ENCODE peak calls at places on chromosomes 16 and 17, in five cellular contexts. L is sigmoid colon, Y is PC-3, S is GM12878, B is transverse colon. J is an unnamed sample.
A peak's percentile ranks its signal among the peaks of the same experiment; 100 is the strongest.

GRCh38 chr17:72101526-72101925 is 19.3 kb upstream of the SOX9 start:
- DNase-seq in Y (no peak), B (no peak), L (no peak), S (no peak), J (no peak)

GRCh38 chr17:9890124-9890523 is 14.9 kb downstream of the RCVRN start:
- DNase-seq in L (no peak), S (no peak), Y (peak; percentile 51), B (no peak), J (no peak)

GRCh38 chr17:7855643-7856080 is 796 bp downstream of the TMEM88 start:
- DNase-seq in B (no peak), S (no peak), Y (no peak), L (peak; percentile 77), J (no peak)

GRCh38 chr16:13403326-13403725 is 501.9 kb downstream of the SHISA9 start:
- DNase-seq in L (no peak), S (no peak), B (no peak), Y (no peak), J (no peak)

GRCh38 chr16:55102077-55102476 is 171.4 kb downstream of the IRX5 start:
- DNase-seq in B (no peak), L (peak; percentile 6), Y (no peak), S (no peak), J (no peak)

GRCh38 chr16:7268182-7268581 is 64.5 kb upstream of the RBFOX1 start:
- DNase-seq in Y (peak; percentile 7), S (no peak), L (no peak), B (no peak), J (no peak)

GRCh38 chr17:21286066-21286770 is 1.7 kb downstream of the MAP2K3 start:
- DNase-seq in S (no peak), B (peak; percentile 92), L (peak; percentile 98), Y (peak; percentile 99), J (peak; percentile 91)

GRCh38 chr16:81578015-81578554 is 133.5 kb downstream of the CMIP start:
- DNase-seq in L (no peak), Y (no peak), B (no peak), S (no peak), J (no peak)

GRCh38 chr16:84413605-84414004 is 45.3 kb downstream of the ATP2C2 start:
- DNase-seq in S (no peak), B (no peak), Y (no peak), L (no peak), J (no peak)

GRCh38 chr16:4945560-4946502 is 8.9 kb upstream of the PPL start:
- DNase-seq in Y (peak; percentile 94), L (peak; percentile 75), S (no peak), B (no peak), J (no peak)

GRCh38 chr17:7894226-7894625 is 5.6 kb downstream of the CHD3 start:
- DNase-seq in L (no peak), B (no peak), Y (no peak), S (no peak), J (no peak)

GRCh38 chr16:66087308-66087707 is 279.2 kb upstream of the CDH5 start:
- DNase-seq in Y (no peak), B (no peak), L (no peak), S (no peak), J (no peak)

GRCh38 chr16:3020604-3021448 is 658 bp downstream of the TNFRSF12A start:
- DNase-seq in Y (peak; percentile 88), S (no peak), B (peak; percentile 75), L (peak; percentile 94), J (peak; percentile 94)

GRCh38 chr16:87575027-87575804 is 27.1 kb upstream of the JPH3 start:
- DNase-seq in L (no peak), B (no peak), S (no peak), Y (no peak), J (no peak)

GRCh38 chr17:1491406-1492248 is 859 bp downstream of the MYO1C start:
- DNase-seq in Y (peak; percentile 52), L (peak; percentile 85), S (no peak), B (peak; percentile 84), J (peak; percentile 92)

GRCh38 chr16:86632206-86632605 is 53.9 kb downstream of the FOXL1 start:
- DNase-seq in B (no peak), S (no peak), L (no peak), Y (peak; percentile 42), J (no peak)

GRCh38 chr16:77035361-77035760 is 155.6 kb upstream of the MON1B start:
- DNase-seq in L (no peak), Y (no peak), S (no peak), B (no peak), J (no peak)

GRCh38 chr17:82216301-82217119 is 3.9 kb upstream of the CCDC57 start:
- DNase-seq in S (peak; percentile 59), L (peak; percentile 83), Y (peak; percentile 92), B (peak; percentile 85), J (peak; percentile 95)

GRCh38 chr16:82031116-82032084 is 3.7 kb upstream of the HSD17B2 start:
- DNase-seq in S (no peak), B (no peak), Y (peak; percentile 71), L (no peak), J (no peak)

GRCh38 chr17:83079766-83080616 is 582 bp downstream of the METRNL start:
- DNase-seq in Y (no peak), L (no peak), B (no peak), S (no peak), J (peak; percentile 89)

GRCh38 chr16:9206156-9206555 is 114.7 kb downstream of the HAPSTR1 start:
- DNase-seq in B (no peak), Y (no peak), L (no peak), S (no peak), J (no peak)

GRCh38 chr17:81386646-81387234 is 8.5 kb upstream of the BAHCC1 start:
- DNase-seq in B (peak; percentile 47), Y (no peak), S (no peak), L (no peak), J (no peak)

GRCh38 chr16:50680907-50681885 is at the start of gene SNX20:
- DNase-seq in Y (no peak), B (peak; percentile 58), L (no peak), S (peak; percentile 63), J (peak; percentile 93)

GRCh38 chr16:58039829-58040495 is 14.4 kb downstream of the MMP15 start:
- DNase-seq in L (no peak), B (no peak), S (no peak), Y (no peak), J (no peak)

GRCh38 chr16:86578056-86578455 is 293 bp upstream of the FOXL1 start:
- DNase-seq in Y (no peak), S (no peak), L (no peak), B (no peak), J (no peak)

GRCh38 chr16:86975445-86975844 is 341.7 kb downstream of the C16orf95 start:
- DNase-seq in B (no peak), S (no peak), L (no peak), Y (peak; percentile 78), J (no peak)

GRCh38 chr17:32256695-32257013 is 9.0 kb upstream of the RHBDL3 start:
- DNase-seq in B (no peak), L (no peak), S (no peak), Y (no peak), J (peak; percentile 46)

GRCh38 chr17:4562000-4562969 is 1.9 kb upstream of the GGT6 start:
- DNase-seq in S (no peak), Y (no peak), B (no peak), L (no peak), J (peak; percentile 18)

GRCh38 chr17:63474174-63474913 is 2.5 kb upstream of the ACE start:
- DNase-seq in S (no peak), Y (peak; percentile 15), B (peak; percentile 62), L (no peak), J (peak; percentile 70)

GRCh38 chr17:57490890-57491289 is 234.6 kb downstream of the MSI2 start:
- DNase-seq in B (no peak), L (peak; percentile 32), Y (no peak), S (no peak), J (peak; percentile 70)
- H3K27ac ChIP-seq in B (no peak overlapping the region), L (no peak overlapping the region), Y (no peak overlapping the region), S (no peak overlapping the region), J (no peak overlapping the region)

GRCh38 chr16:35187665-35188225 is 1728.3 kb downstream of the TP53TG3F start:
- DNase-seq in L (no peak), S (no peak), Y (no peak), B (no peak), J (no peak)
- TF ChIP-seq CTCF in L (no peak), S (no peak), Y (no peak), B (no peak), J (no peak)

GRCh38 chr17:12994341-12995074 is 23.3 kb downstream of the ELAC2 start:
- DNase-seq in B (no peak), Y (no peak), S (no peak), L (no peak), J (no peak)

GRCh38 chr17:12996941-12997340 is 20.9 kb downstream of the ELAC2 start:
- DNase-seq in B (no peak), S (no peak), L (no peak), Y (no peak), J (no peak)

GRCh38 chr17:12995896-12996295 is 21.9 kb downstream of the ELAC2 start:
- DNase-seq in B (no peak), S (no peak), Y (no peak), L (no peak), J (no peak)

GRCh38 chr17:12996357-12996756 is 21.5 kb downstream of the ELAC2 start:
- DNase-seq in Y (no peak), L (peak; percentile 33), S (no peak), B (no peak), J (no peak)

GRCh38 chr17:12995106-12995895 is 22.5 kb downstream of the ELAC2 start:
- DNase-seq in B (no peak), L (peak; percentile 35), Y (no peak), S (no peak), J (no peak)
- H3K36me3 ChIP-seq in B (no peaks in the 10 kb centered on the region), L (peaks cover 86% of the 10 kb centered on the region), Y (peaks cover 83% of the 10 kb centered on the region), S (peaks cover 42% of the 10 kb centered on the region), J (peaks cover 11% of the 10 kb centered on the region)

GRCh38 chr17:39125143-39125875 is 26.1 kb downstream of the PLXDC1 start:
- DNase-seq in Y (no peak), B (no peak), S (no peak), L (no peak), J (no peak)
- H3K27ac ChIP-seq in Y (no peak overlapping the region), B (no peak overlapping the region), S (no peak overlapping the region), L (no peak overlapping the region), J (no peak overlapping the region)